ENCODE peak calls at places on chromosomes 4 and X, in four cellular contexts. O is GM12878, X is H1, J is HCT116. P is an unnamed sample.

GRCh38 chr4:174214102-174214878 is 69.2 kb downstream of the FBXO8 start:
- DNase-seq in O (no peak), X (no peak), J (no peak), P (no peak)

GRCh38 chr4:127708985-127709384 is 21.2 kb upstream of the SLC25A31 start:
- DNase-seq in O (no peak), X (no peak), J (peak), P (no peak)

GRCh38 chrX:69396916-69397315 is 107.2 kb upstream of the NALF2 start:
- DNase-seq in O (no peak), X (peak), J (no peak), P (no peak)

GRCh38 chr4:150328496-150328895 is 250.3 kb downstream of the DCLK2 start:
- DNase-seq in O (no peak), X (no peak), J (no peak), P (no peak)

GRCh38 chr4:70575964-70576363 is 16.1 kb upstream of the AMBN start:
- DNase-seq in O (no peak), X (no peak), J (no peak), P (no peak)

GRCh38 chr4:145177511-145177905 is 2.9 kb downstream of the OTUD4 start:
- DNase-seq in O (no peak), X (no peak), J (no peak), P (no peak)

GRCh38 chr4:6942238-6942800 is 32.7 kb downstream of the TBC1D14 start:
- DNase-seq in O (peak), X (no peak), J (peak), P (peak)

GRCh38 chrX:123422875-123423274 is 238.8 kb downstream of the GRIA3 start:
- DNase-seq in O (no peak), X (no peak), J (no peak), P (peak)

GRCh38 chrX:132664273-132664672 is 175.4 kb upstream of the MBNL3 start:
- DNase-seq in O (no peak), X (no peak), J (no peak), P (no peak)

GRCh38 chrX:9420513-9420912 is 44.3 kb upstream of the TBL1X start:
- DNase-seq in O (no peak), X (no peak), J (no peak), P (peak)

GRCh38 chr4:125187621-125188176 is 127.1 kb upstream of the FAT4 start:
- DNase-seq in O (no peak), X (no peak), J (no peak), P (no peak)

GRCh38 chr4:26028793-26029511 is 114.9 kb downstream of the SMIM20 start:
- DNase-seq in O (no peak), X (peak), J (no peak), P (peak)

GRCh38 chr4:157221895-157222763 is 1.6 kb downstream of the GRIA2 start:
- DNase-seq in O (no peak), X (no peak), J (no peak), P (no peak)

GRCh38 chr4:183926950-183927349 is 21.8 kb downstream of the STOX2 start:
- DNase-seq in O (no peak), X (no peak), J (no peak), P (no peak)
- TF ChIP-seq EGR1 in O (no peak), X (no peak), J (no peak), P (no peak)

GRCh38 chrX:51158261-51158660 is 174.4 kb upstream of the NUDT10 start:
- DNase-seq in O (no peak), X (no peak), J (no peak), P (no peak)
- TF ChIP-seq EGR1 in O (no peak), X (no peak), J (no peak), P (no peak)

GRCh38 chr4:108762559-108763225 is at the start of gene ETNPPL:
- DNase-seq in O (no peak), X (peak), J (no peak), P (no peak)
- TF ChIP-seq EGR1 in O (no peak), X (no peak), J (no peak), P (no peak)

GRCh38 chr4:29708473-29708872 is 1011.7 kb upstream of the PCDH7 start:
- DNase-seq in O (no peak), X (no peak), J (no peak), P (no peak)

GRCh38 chr4:29710519-29710918 is 1009.6 kb upstream of the PCDH7 start:
- DNase-seq in O (no peak), X (no peak), J (no peak), P (no peak)

GRCh38 chr4:29711226-29711625 is 1008.9 kb upstream of the PCDH7 start:
- DNase-seq in O (no peak), X (no peak), J (no peak), P (no peak)
- TF ChIP-seq EGR1 in O (no peak), X (no peak), J (no peak), P (no peak)

GRCh38 chr4:73723945-73724344 is 16.4 kb upstream of the CXCL8 start:
- DNase-seq in O (no peak), X (no peak), J (no peak), P (no peak)
- TF ChIP-seq EGR1 in O (no peak), X (no peak), J (no peak), P (no peak)

DNA sequence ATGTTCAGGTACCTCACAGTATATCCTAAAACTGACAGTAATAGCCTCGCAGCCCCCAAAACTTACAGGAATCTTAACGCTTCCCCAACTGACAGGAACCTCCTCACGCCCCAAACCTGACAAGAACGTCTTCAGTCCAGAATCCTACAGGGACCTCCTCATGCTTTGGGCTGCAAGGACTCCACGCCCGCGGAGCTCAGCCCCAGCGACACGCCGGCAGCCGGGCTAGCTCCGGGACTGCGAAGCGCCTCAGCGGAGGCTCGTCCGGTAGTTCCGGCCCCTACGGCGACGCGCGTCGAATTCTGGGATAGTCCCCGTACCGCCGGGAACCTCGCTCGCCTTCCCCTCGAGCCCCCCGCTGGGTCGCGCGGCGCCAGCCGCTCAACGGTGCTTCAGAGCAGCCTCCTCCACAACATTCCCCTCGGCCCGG is 562 bp downstream of the PHF8 start:
- DNase-seq in O (no peak), X (no peak), J (no peak), P (peak)
- TF ChIP-seq EGR1 in O (no peak), X (no peak), J (no peak), P (no peak)

DNA sequence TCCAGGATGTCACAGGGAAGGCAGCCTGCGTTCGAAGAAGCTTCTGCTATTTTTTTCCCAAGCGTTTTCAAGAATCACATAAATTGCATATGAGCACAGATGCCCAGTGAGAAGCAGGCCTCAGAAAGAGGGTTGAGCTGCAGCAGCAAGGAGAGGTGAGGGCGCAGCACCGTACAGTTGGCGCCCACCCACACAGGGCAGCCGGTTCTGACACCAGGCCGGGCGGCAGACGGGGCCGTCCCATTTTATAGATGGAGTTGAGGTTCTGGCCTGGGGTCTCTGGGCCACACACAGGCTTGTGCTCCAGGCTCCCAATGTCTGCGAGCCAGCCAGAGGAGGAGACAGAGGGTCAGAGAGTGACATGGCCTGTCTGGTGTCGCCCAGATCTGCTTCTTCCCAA is 22.8 kb downstream of the CPZ start:
- DNase-seq in O (no peak), X (no peak), J (no peak), P (no peak)
- TF ChIP-seq EGR1 in O (no peak), X (no peak), J (no peak), P (no peak)

DNA sequence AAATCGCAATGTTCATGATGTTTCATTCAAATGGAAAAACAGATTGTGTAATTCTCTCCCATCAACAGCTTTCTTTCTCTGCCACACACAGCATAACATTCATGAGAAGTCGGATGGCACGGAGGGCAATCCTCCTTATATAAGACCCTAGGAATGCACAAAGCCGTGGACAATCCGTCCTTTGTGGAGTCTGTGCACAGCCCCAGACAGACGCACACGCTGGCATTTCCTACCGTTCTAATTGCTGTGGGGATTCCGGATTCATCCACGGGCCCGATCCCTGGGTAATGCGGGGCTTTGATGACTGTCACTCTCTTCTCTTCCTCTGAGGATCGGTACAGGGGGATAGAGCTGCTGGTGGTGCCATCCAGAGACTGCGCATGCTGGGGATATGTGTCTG is 121.9 kb upstream of the PDLIM3 start:
- DNase-seq in O (no peak), X (no peak), J (no peak), P (no peak)
- TF ChIP-seq EGR1 in O (no peak), X (no peak), J (no peak), P (no peak)

P was measured in K562.